ENCODE peak calls at places on chromosomes 7 and 10, in four cellular contexts. M, U, C and D are unnamed samples.
A peak's percentile ranks its signal among the peaks of the same experiment; 100 is the strongest.

GRCh38 chr7:114663502-114663901 is 248.9 kb downstream of the FOXP2 start:
- DNase-seq in U (no peak), M (peak; percentile 24), C (no peak), D (no peak)

GRCh38 chr10:18333616-18334015 is 193.4 kb downstream of the CACNB2 start:
- DNase-seq in M (no peak), U (no peak), C (no peak), D (no peak)

GRCh38 chr10:99235469-99235871 is at the start of gene HPSE2:
- DNase-seq in M (peak; percentile 42), C (no peak), U (no peak), D (no peak)

GRCh38 chr7:84647797-84648762 is 453.5 kb upstream of the SEMA3A start:
- DNase-seq in M (peak; percentile 57), C (no peak), U (no peak), D (no peak)

GRCh38 chr7:133481676-133482075 is 228.8 kb downstream of the EXOC4 start:
- DNase-seq in U (no peak), M (peak; percentile 51), C (no peak), D (no peak)

GRCh38 chr7:111424768-111425167 is 137.5 kb downstream of the IMMP2L start:
- DNase-seq in C (no peak), M (peak; percentile 40), U (no peak), D (no peak)

GRCh38 chr7:54245046-54245445 is 297.1 kb upstream of the VSTM2A start:
- DNase-seq in C (no peak), U (no peak), M (no peak), D (no peak)

GRCh38 chr7:157432957-157433576 is 96.3 kb downstream of the DNAJB6 start:
- DNase-seq in M (peak; percentile 24), U (peak; percentile 32), C (no peak), D (peak; percentile 46)

GRCh38 chr7:128703605-128704004 is 31.5 kb downstream of the GARIN1A start:
- DNase-seq in M (peak; percentile 20), U (no peak), C (no peak), D (no peak)

GRCh38 chr7:157434231-157434630 is 97.4 kb downstream of the DNAJB6 start:
- DNase-seq in U (no peak), C (no peak), M (no peak), D (no peak)

GRCh38 chr7:117072620-117073118 is 119.4 kb downstream of the ST7 start:
- DNase-seq in U (no peak), C (peak; percentile 68), M (peak; percentile 35), D (peak; percentile 84)

GRCh38 chr7:55258631-55259030 is 106.5 kb upstream of the LANCL2 start:
- DNase-seq in U (no peak), C (no peak), M (no peak), D (no peak)

GRCh38 chr7:18855796-18856195 is 261.6 kb downstream of the TWIST1 start:
- DNase-seq in C (no peak), U (no peak), M (no peak), D (no peak)

GRCh38 chr7:18861514-18861913 is 255.9 kb downstream of the TWIST1 start:
- DNase-seq in C (no peak), U (no peak), M (peak; percentile 62), D (no peak)

GRCh38 chr7:18859331-18859730 is 258.1 kb downstream of the TWIST1 start:
- DNase-seq in M (peak; percentile 18), C (no peak), U (no peak), D (no peak)

GRCh38 chr7:18860226-18860625 is 257.2 kb downstream of the TWIST1 start:
- DNase-seq in M (peak; percentile 51), C (no peak), U (no peak), D (no peak)

GRCh38 chr7:18858232-18858631 is 259.2 kb downstream of the TWIST1 start:
- DNase-seq in M (no peak), C (no peak), U (no peak), D (no peak)
- H3K9me3 ChIP-seq in M (no peaks in the 10 kb centered on the region), C (no peaks in the 10 kb centered on the region), U (no peaks in the 10 kb centered on the region), D (no peaks in the 10 kb centered on the region)

DNA sequence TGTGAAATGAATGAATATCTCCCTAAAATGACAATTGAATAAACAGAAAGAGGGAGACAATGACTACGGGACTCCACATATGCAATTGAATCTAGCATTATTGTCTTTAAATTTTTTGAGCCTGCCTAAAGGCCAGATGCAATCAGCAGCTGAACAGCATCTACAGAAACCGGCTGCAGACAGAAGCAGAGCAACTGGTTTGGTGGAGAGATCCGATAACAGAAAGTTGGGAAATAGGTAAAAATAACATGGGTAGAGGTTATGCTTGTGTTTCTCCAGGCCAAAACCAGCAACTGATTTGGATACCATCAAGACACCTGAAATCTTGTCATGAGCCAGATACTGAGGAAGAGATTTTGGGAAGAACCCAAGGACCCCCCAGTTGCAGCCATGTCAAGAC is 146.6 kb downstream of the ZNF33B start:
- DNase-seq in C (no peak), U (no peak), M (no peak), D (no peak)
- H3K9me3 ChIP-seq in C (no peaks in the 10 kb centered on the region), U (no peaks in the 10 kb centered on the region), M (peaks cover 18% of the 10 kb centered on the region), D (no peaks in the 10 kb centered on the region)

DNA sequence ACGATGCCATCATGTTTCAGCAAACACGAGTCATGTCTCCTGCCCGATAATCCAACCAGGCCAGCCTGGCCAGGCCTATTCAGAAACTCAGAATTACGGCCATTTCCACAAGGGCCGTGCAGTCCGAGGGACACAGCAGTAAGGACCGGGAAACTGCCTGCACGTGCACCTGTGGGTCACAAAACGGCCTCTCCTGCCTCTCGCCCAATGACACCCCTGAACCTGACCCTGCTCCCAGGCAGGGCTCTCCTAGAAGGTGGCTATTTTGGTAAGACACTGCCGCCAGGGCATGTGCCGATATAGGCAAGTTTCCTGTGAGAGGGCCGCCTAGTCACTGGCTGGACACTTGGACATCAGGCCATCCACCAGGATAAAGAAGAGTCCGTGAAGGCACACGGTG is 196.7 kb downstream of the TCERG1L start:
- DNase-seq in C (no peak), M (no peak), U (no peak), D (no peak)
- H3K9me3 ChIP-seq in C (no peaks in the 10 kb centered on the region), M (no peaks in the 10 kb centered on the region), U (no peaks in the 10 kb centered on the region), D (no peaks in the 10 kb centered on the region)

DNA sequence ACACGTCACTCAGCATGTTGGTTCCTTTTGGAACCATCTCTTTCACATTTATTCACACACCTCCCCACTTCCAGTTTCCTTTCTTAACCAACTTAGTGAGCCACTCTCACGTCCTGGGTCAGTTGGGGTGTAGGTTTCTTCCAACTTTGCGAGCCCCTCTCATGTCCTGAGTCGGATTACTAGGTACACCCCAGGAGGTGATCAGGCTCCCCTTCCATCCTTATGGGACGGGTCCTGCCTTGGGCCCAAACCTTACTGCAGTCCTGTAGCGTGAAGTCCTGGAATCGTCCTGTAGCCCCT is 7.7 kb downstream of the ERV3-1 start:
- DNase-seq in U (no peak), C (no peak), M (no peak), D (no peak)
- H3K9me3 ChIP-seq in U (no peaks in the 10 kb centered on the region), C (no peaks in the 10 kb centered on the region), M (peaks cover 57% of the 10 kb centered on the region), D (no peaks in the 10 kb centered on the region)

DNA sequence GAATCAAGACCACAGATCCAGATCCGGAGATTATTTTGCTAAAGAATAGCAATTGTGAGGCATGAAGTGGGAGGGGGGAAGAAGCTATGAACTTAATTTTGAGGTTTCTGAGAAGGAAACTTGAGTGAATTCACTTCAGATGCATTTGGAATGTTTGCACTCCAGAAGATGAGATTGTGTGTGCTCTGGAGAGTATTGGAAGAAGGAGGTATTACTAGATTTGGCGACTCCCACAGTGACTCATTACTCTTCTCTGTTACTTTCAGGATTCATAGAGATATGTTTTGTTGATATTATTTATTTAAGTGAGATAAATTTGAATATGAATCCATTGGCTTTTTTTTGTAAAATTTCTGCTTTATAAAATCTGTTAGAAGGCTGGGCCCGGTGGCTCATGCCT is 80.7 kb downstream of the ANKRD30A start:
- DNase-seq in C (no peak), M (no peak), U (no peak), D (no peak)
- H3K9me3 ChIP-seq in C (no peaks in the 10 kb centered on the region), M (no peaks in the 10 kb centered on the region), U (no peaks in the 10 kb centered on the region), D (no peaks in the 10 kb centered on the region)